ENCODE peak calls at places on chromosome 19, in seven cellular contexts. P, Z, V, H, I, D and Q are unnamed samples.

GRCh38 chr19:12680034-12680433 is 1.6 kb downstream of the DHPS start:
- DNase-seq in V (no peak), Z (no peak), H (no peak), D (no peak), I (no peak), P (no peak), Q (no peak)

GRCh38 chr19:53595510-53595867 is 36.3 kb upstream of the DPRX start:
- DNase-seq in I (no peak), H (no peak), P (no peak), Z (no peak), V (no peak), D (no peak), Q (no peak)

GRCh38 chr19:39679791-39680168 is 24.1 kb downstream of the LGALS16 start:
- DNase-seq in P (no peak), Z (no peak), I (no peak), V (no peak), H (no peak), D (no peak), Q (no peak)

GRCh38 chr19:55408320-55408836 is 790 bp upstream of the UBE2S start:
- DNase-seq in D (no peak), I (no peak), P (no peak), H (no peak), V (no peak), Z (no peak), Q (no peak)

GRCh38 chr19:1168877-1169791 is 4.9 kb downstream of the SBNO2 start:
- DNase-seq in Z (no peak), V (no peak), D (no peak), I (peak), H (peak), P (peak), Q (no peak)

GRCh38 chr19:3687774-3688706 is 12.2 kb downstream of the PIP5K1C start:
- DNase-seq in Z (no peak), H (no peak), I (no peak), D (no peak), P (peak), V (no peak), Q (no peak)

GRCh38 chr19:51687791-51688664 is 5.1 kb upstream of the SPACA6 start:
- DNase-seq in H (peak), Z (no peak), D (no peak), V (no peak), I (peak), P (peak), Q (peak)

GRCh38 chr19:3012522-3013260 is 16.4 kb downstream of the TLE2 start:
- DNase-seq in D (no peak), P (no peak), Z (no peak), V (no peak), H (no peak), I (no peak), Q (no peak)

GRCh38 chr19:30637926-30638325 is 265.7 kb downstream of the ZNF536 start:
- DNase-seq in I (no peak), Z (no peak), H (no peak), V (no peak), P (no peak), D (no peak), Q (no peak)

GRCh38 chr19:12841094-12841493 is 2.8 kb downstream of the MAST1 start:
- DNase-seq in H (no peak), Z (no peak), I (peak), V (no peak), P (no peak), D (no peak), Q (peak)

GRCh38 chr19:48295458-48295857 is 25.6 kb downstream of the ZNF114 start:
- DNase-seq in H (no peak), V (no peak), I (no peak), Z (no peak), D (no peak), P (no peak), Q (no peak)

GRCh38 chr19:19628499-19629134 is 597 bp upstream of the LPAR2 start:
- DNase-seq in I (peak), Z (peak), P (no peak), D (no peak), H (peak), V (peak), Q (peak)

GRCh38 chr19:19634516-19635312 is 6.7 kb upstream of the LPAR2 start:
- DNase-seq in D (no peak), P (no peak), V (no peak), I (no peak), Z (no peak), H (no peak), Q (no peak)

GRCh38 chr19:36266375-36266961 is 51.6 kb downstream of the ZNF146 start:
- DNase-seq in V (no peak), D (no peak), P (no peak), Z (no peak), H (peak), I (no peak), Q (no peak)

GRCh38 chr19:48752511-48753365 is at the start of gene FUT1:
- DNase-seq in H (peak), I (peak), Z (peak), V (peak), D (no peak), P (no peak), Q (peak)

GRCh38 chr19:35253316-35254286 is 4.8 kb downstream of the LSR start:
- DNase-seq in V (no peak), I (no peak), D (no peak), Z (no peak), H (no peak), P (no peak), Q (peak)

GRCh38 chr19:17486545-17486944 is 16.2 kb downstream of the SLC27A1 start:
- DNase-seq in Z (no peak), I (no peak), P (no peak), H (no peak), D (no peak), V (no peak), Q (no peak)

GRCh38 chr19:17391371-17392151 is 2.4 kb downstream of the CCDC194 start:
- DNase-seq in D (no peak), I (no peak), P (no peak), V (no peak), Z (peak), H (no peak), Q (no peak)

GRCh38 chr19:51552996-51553725 is 17.9 kb upstream of the ZNF175 start:
- DNase-seq in I (peak), H (peak), V (peak), D (no peak), Z (peak), P (no peak), Q (peak)

GRCh38 chr19:49689133-49690072 is at the start of gene ADM5:
- DNase-seq in I (peak), H (no peak), P (peak), D (no peak), V (no peak), Z (peak), Q (no peak)

GRCh38 chr19:23402388-23402787 is 7.1 kb upstream of the ZNF91 start:
- DNase-seq in D (no peak), V (no peak), Z (peak), I (no peak), P (no peak), H (no peak), Q (no peak)

GRCh38 chr19:51020988-51021651 is 1.6 kb upstream of the KLK10 start:
- DNase-seq in P (no peak), V (no peak), D (no peak), Z (peak), I (peak), H (peak), Q (no peak)

GRCh38 chr19:18879579-18880373 is 16.2 kb downstream of the CERS1 start:
- DNase-seq in Z (peak), P (no peak), I (peak), D (no peak), H (no peak), V (peak), Q (no peak)

GRCh38 chr19:48490980-48491792 is 20.4 kb downstream of the LMTK3 start:
- DNase-seq in H (no peak), V (peak), D (no peak), Z (peak), P (no peak), I (peak), Q (no peak)

GRCh38 chr19:1850809-1851544 is 2.7 kb upstream of the REXO1 start:
- DNase-seq in H (no peak), I (no peak), D (no peak), P (no peak), Z (no peak), V (no peak), Q (no peak)

GRCh38 chr19:42392165-42392564 is 2.1 kb upstream of the CNFN start:
- DNase-seq in D (no peak), I (no peak), V (no peak), Z (no peak), P (no peak), H (no peak), Q (no peak)

GRCh38 chr19:19656451-19657396 is 6.8 kb downstream of the ATP13A1 start:
- DNase-seq in V (no peak), I (no peak), Z (no peak), H (no peak), D (no peak), P (no peak), Q (no peak)

GRCh38 chr19:48175578-48175977 is 5.1 kb downstream of the ZSWIM9 start:
- DNase-seq in D (no peak), V (no peak), Z (peak), H (no peak), P (no peak), I (no peak), Q (no peak)

GRCh38 chr19:461664-462551 is 1.1 kb upstream of the SHC2 start:
- DNase-seq in D (no peak), I (peak), P (peak), Z (no peak), V (no peak), H (no peak), Q (no peak)

GRCh38 chr19:913080-913748 is at the start of gene R3HDM4:
- DNase-seq in I (peak), P (peak), Z (peak), V (no peak), D (no peak), H (peak), Q (peak)

GRCh38 chr19:15110418-15110815 is 3.2 kb downstream of the SYDE1 start:
- DNase-seq in P (no peak), Z (no peak), I (no peak), V (no peak), D (no peak), H (no peak), Q (no peak)

GRCh38 chr19:15111758-15112157 is 4.6 kb downstream of the SYDE1 start:
- DNase-seq in I (no peak), V (no peak), D (no peak), Z (no peak), H (no peak), P (no peak), Q (no peak)

GRCh38 chr19:15113245-15114152 is 6.3 kb downstream of the SYDE1 start:
- DNase-seq in V (no peak), Z (peak), I (peak), P (no peak), H (no peak), D (no peak), Q (no peak)

GRCh38 chr19:15114153-15114540 is 6.9 kb downstream of the SYDE1 start:
- DNase-seq in P (no peak), D (no peak), V (no peak), H (peak), Z (peak), I (peak), Q (no peak)

DNA sequence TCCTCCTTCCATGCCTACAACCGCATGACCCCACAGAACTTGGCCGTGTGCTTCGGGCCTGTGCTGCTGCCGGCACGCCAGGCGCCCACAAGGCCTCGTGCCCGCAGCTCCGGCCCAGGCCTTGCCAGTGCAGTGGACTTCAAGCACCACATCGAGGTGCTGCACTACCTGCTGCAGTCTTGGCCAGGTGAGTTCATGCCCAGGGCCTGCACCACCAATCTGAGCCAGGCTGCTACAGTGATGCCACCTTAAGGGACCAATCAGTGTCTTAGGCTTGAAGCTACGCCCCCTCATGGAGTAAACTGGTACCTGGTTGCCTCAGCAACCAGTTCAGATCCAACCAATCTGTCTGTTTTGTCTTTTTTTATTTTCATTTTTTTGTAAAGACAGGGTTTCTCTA is 5.2 kb downstream of the SYDE1 start:
- DNase-seq in I (peak), P (no peak), H (no peak), Z (no peak), D (no peak), V (peak), Q (no peak)
- TF ChIP-seq CTCF in I (peak), P (no peak), H (no peak), Z (no peak), D (no peak), V (no peak), Q (no peak)

DNA sequence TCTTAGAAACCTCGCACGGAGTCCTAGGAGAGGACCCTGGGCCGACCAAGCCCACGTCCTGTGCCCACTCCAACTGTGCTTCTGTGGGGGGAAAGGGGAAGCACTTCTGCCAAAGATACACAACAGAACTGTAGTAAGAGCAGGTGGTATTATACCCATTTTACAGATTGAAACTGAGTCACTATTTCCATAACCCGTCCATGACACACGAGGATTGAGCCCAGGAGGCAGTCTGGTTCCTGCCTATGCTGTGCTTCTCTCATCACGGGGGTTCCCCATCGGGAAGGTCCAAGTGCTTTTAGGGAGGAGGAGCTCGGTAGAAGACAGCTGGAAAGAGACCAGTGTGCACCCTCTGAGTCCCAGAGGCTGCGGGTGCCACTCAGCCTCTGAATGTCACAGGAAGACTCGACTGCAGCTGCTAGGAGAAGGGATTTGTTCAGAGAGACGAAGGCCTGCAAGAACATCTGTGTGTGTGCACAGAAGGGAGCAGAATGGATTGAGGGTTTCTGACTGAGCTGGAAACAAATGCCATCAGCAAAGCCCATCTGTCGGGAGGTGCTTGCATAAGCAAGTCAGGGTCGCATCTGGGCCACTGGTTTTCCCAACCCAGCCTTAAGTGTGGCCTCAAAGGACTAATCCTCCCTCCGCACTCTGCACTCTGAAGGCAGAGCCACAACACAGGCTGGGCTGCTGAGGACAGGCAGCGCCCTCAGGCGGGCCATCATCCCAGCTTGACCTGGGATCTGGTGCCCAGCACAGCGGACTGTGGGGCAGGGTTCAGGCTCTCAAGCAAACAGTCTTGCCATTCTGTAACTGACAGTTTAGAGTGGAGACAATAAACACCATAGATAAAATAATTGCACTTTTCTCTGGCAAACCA is 150.0 kb downstream of the DPF1 start:
- DNase-seq in V (no peak), P (no peak), Z (peak), D (no peak), I (peak), H (no peak), Q (no peak)
- TF ChIP-seq CTCF in V (no peak), P (no peak), Z (no peak), D (no peak), I (peak), H (no peak), Q (no peak)

DNA sequence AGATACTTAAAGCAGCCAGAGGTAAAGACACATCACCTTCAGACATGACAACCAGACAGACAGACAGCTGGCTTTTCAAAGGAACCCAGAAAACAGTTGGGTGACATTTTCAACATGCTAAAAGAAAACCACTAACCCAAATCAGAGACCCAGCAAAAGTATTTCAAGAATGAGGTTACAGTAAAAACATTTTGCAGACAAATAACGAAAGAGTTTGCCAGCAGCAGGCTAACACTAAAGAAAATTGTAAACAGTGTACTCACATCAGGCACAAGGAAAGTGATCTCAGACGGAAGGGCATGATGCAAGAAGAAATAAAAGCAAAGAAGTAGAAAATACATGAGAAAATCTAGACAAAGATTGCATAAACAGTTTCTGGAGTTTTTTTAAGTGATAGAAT is 46.4 kb downstream of the AP1M1 start:
- DNase-seq in I (peak), P (no peak), V (no peak), D (peak), Z (no peak), H (peak), Q (no peak)
- TF ChIP-seq CTCF in I (no peak), P (no peak), V (no peak), D (no peak), Z (no peak), H (no peak), Q (no peak)

DNA sequence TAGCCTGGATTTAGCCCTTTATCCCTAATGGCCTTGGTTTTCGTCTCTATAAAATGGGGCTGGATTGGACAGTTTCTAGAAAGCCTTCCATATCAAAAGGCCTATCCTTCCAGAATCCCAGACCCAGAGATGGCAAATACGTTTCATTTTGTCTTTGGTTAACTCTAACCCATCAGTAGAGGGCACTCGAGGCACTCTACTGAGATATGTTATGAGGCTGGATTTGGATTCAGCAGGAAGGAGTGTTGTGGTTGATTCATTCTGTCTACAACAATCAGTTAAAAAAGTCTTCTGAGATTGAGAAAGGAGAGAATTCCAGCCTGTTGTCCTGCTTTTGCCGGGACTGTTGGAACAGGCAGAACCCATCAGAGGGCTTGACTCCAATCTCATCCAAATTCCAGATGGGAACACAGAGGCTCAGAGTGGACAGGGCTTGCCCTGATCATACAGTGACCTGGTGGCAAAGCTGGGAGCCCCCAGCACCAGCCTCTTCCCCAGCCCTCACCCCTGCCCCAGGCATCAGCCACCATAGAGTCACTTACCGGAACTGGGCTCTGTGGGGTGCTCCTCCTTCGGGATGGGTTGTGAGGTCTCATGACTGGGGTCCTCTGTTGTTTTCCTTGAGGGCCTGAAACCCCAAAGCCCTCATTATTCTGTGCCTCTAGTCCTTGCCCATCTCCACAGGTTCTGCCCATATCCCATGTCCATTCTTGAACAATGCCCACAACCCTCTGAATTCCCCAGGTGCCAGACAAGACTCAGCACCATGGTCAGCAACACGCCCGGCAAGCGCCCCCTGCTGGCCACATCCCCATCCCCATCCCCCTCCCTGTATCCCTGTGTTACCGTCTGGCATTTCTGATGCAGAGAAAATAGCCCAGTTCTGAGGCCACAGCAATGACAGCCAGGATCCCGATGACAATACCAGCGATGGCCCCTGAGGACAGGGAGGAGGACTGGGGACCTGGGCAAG is 12.3 kb upstream of the ZNF180 start:
- DNase-seq in H (peak), I (peak), P (no peak), D (peak), V (peak), Z (peak), Q (peak)
- TF ChIP-seq CTCF in H (peak), I (peak), P (no peak), D (peak), V (peak), Z (peak), Q (peak)